ENCODE peak calls at places on chromosomes 12 and 14, in seven cellular contexts. U is cardiac muscle cell, I is esophagus squamous epithelium, N is ascending aorta, C is bronchial epithelial cell, R is tibial nerve, M is mesendoderm. J is an unnamed sample.

GRCh38 chr14:49017451-49017850 is 568.7 kb downstream of the RPS29 start:
- DNase-seq in N (no peak), U (no peak), R (no peak), M (no peak), C (no peak), I (no peak), J (no peak)

GRCh38 chr12:86229772-86230171 is 26.4 kb downstream of the MGAT4C start:
- DNase-seq in I (no peak), U (no peak), R (no peak), N (no peak), M (no peak), C (no peak), J (no peak)

GRCh38 chr12:98973395-98973794 is 328.3 kb downstream of the APAF1 start:
- DNase-seq in I (no peak), U (no peak), N (no peak), R (no peak), C (peak), M (peak), J (no peak)

GRCh38 chr12:94245984-94246383 is 97.6 kb downstream of the PLXNC1 start:
- DNase-seq in M (no peak), I (no peak), C (no peak), U (no peak), R (no peak), N (no peak), J (no peak)

GRCh38 chr12:33589609-33590114 is 150.0 kb upstream of the SYT10 start:
- DNase-seq in N (no peak), R (no peak), M (peak), U (no peak), I (no peak), C (no peak), J (no peak)

GRCh38 chr12:14589169-14590004 is 21.7 kb upstream of the PLBD1 start:
- DNase-seq in N (no peak), R (no peak), C (no peak), I (no peak), U (no peak), M (no peak), J (no peak)

GRCh38 chr12:78929075-78929418 is 64.5 kb downstream of the SYT1 start:
- DNase-seq in U (no peak), R (no peak), N (no peak), C (peak), M (no peak), I (no peak), J (no peak)

GRCh38 chr14:93957333-93957710 is 19.0 kb downstream of the ASB2 start:
- DNase-seq in M (no peak), R (no peak), I (no peak), C (no peak), U (no peak), N (no peak), J (no peak)

GRCh38 chr12:103679771-103680170 is 92.7 kb downstream of the STAB2 start:
- DNase-seq in C (no peak), U (no peak), N (no peak), R (no peak), M (no peak), I (no peak), J (no peak)

GRCh38 chr14:34232790-34233189 is 229.2 kb downstream of the SPTSSA start:
- DNase-seq in N (no peak), R (no peak), I (no peak), C (peak), M (no peak), U (no peak), J (no peak)

GRCh38 chr12:9619411-9620179 is 11.9 kb upstream of the KLRB1 start:
- DNase-seq in U (no peak), R (no peak), I (no peak), M (no peak), N (no peak), C (no peak), J (no peak)

GRCh38 chr12:109722753-109723109 is 9.1 kb downstream of the FAM222A start:
- DNase-seq in N (no peak), U (no peak), C (no peak), R (no peak), I (no peak), M (no peak), J (no peak)

GRCh38 chr12:14393736-14394135 is 28.3 kb downstream of the ATF7IP start:
- DNase-seq in M (no peak), U (no peak), N (no peak), R (no peak), I (no peak), C (no peak), J (no peak)

GRCh38 chr12:97267803-97268202 is 194.8 kb upstream of the RMST start:
- DNase-seq in C (no peak), N (no peak), I (no peak), M (peak), R (no peak), U (no peak), J (no peak)

GRCh38 chr14:73462078-73462715 is 3.9 kb upstream of the NUMB start:
- DNase-seq in U (peak), R (no peak), I (no peak), M (peak), C (no peak), N (no peak), J (peak)

GRCh38 chr12:101671157-101671791 is 26.2 kb upstream of the CHPT1 start:
- DNase-seq in U (no peak), C (no peak), M (no peak), N (no peak), R (peak), I (no peak), J (no peak)

GRCh38 chr14:66249544-66249943 is 236.6 kb upstream of the CCDC196 start:
- DNase-seq in U (no peak), R (no peak), N (no peak), I (no peak), M (no peak), C (no peak), J (no peak)

GRCh38 chr12:54682674-54683073 is 34.5 kb upstream of the DCD start:
- DNase-seq in C (no peak), M (no peak), N (no peak), R (no peak), U (no peak), I (no peak), J (no peak)

GRCh38 chr14:81331229-81332026 is 68.7 kb downstream of the STON2 start:
- DNase-seq in C (no peak), U (no peak), N (no peak), R (no peak), I (no peak), M (no peak), J (no peak)

GRCh38 chr14:28755930-28756895 is 10.4 kb upstream of the FOXG1 start:
- DNase-seq in C (no peak), N (no peak), M (no peak), I (no peak), R (no peak), U (no peak), J (no peak)

GRCh38 chr12:132640936-132641335 is 22.4 kb downstream of the P2RX2 start:
- DNase-seq in N (no peak), U (no peak), R (no peak), M (no peak), I (no peak), C (no peak), J (no peak)

GRCh38 chr14:102772781-102773570 is 4.3 kb upstream of the TRAF3 start:
- DNase-seq in N (no peak), U (peak), R (no peak), M (peak), C (no peak), I (no peak), J (no peak)

GRCh38 chr12:96171905-96172304 is 22.3 kb upstream of the ELK3 start:
- DNase-seq in I (no peak), U (no peak), C (peak), R (no peak), N (no peak), M (no peak), J (no peak)

GRCh38 chr12:105561981-105562726 is 231.7 kb downstream of the C12orf75 start:
- DNase-seq in I (no peak), C (peak), U (peak), N (peak), R (no peak), M (peak), J (no peak)
- H3K4me3 ChIP-seq in I (no peak), C (peak), U (no peak), N (peak), R (no peak), M (no peak), J (no peak)

GRCh38 chr14:40219032-40219431 is 786.8 kb upstream of the FBXO33 start:
- DNase-seq in U (no peak), C (no peak), R (no peak), I (no peak), M (no peak), N (no peak), J (no peak)
- H3K4me3 ChIP-seq in U (no peak), C (no peak), R (no peak), I (no peak), M (no peak), N (no peak), J (no peak)

GRCh38 chr14:76306131-76306530 is 69.8 kb upstream of the ESRRB start:
- DNase-seq in R (no peak), I (no peak), C (no peak), M (no peak), N (no peak), U (no peak), J (no peak)

GRCh38 chr14:76307786-76308780 is 67.9 kb upstream of the ESRRB start:
- DNase-seq in C (peak), U (no peak), M (peak), I (no peak), N (no peak), R (no peak), J (no peak)

GRCh38 chr14:76309572-76310551 is 66.1 kb upstream of the ESRRB start:
- DNase-seq in M (peak), R (no peak), C (no peak), U (peak), N (no peak), I (no peak), J (no peak)

GRCh38 chr14:76305474-76305826 is 70.5 kb upstream of the ESRRB start:
- DNase-seq in R (no peak), I (no peak), U (no peak), N (no peak), M (no peak), C (no peak), J (peak)

DNA sequence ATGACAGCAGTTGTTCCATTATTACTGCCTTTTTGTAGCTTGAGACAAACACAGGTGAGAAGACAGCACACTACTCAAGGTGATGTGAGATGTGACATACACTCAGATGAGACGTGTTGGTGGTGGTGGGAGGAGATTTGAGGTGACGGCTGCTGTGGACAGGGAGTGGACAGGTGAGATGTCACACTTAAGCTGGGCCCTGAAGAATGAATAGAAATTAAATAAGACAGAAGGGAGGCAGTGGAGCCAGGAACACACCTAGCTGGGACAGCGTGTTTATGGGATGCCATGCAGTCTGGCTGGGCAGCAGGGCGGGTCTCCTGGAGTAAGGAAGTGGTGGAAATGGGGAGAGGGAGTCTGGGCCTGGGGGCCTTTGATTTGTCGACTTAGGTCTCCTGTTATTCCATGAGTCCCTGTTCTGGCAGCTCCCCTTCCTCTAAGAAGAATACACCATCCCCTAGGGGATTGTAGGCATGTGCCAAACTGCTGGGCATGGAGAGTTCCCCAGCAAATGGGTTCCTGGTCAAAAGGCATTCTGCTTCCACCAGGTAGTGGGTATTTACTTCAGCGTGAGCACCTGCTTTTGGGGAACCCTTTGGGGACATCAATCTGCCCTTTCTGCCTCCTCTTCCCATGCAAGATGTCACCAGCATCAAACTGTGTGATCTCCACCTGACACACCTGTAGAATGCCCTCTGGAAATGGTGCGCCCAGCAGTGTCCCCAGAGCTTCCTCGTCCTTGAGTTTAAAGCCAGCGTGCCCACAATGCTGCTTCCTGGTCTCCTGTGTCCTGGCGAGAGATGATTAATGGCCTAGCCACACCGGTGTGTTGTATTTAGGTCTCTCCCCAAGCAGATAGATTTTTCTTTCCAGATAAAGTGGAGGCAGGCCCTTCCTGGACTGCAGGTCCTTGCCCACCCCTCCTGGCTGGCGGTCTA is 71.1 kb upstream of the ESRRB start:
- DNase-seq in M (no peak), N (no peak), U (no peak), I (no peak), C (no peak), R (no peak), J (peak)
- H3K4me3 ChIP-seq in M (no peak), N (no peak), U (no peak), I (no peak), C (no peak), R (no peak), J (no peak)

DNA sequence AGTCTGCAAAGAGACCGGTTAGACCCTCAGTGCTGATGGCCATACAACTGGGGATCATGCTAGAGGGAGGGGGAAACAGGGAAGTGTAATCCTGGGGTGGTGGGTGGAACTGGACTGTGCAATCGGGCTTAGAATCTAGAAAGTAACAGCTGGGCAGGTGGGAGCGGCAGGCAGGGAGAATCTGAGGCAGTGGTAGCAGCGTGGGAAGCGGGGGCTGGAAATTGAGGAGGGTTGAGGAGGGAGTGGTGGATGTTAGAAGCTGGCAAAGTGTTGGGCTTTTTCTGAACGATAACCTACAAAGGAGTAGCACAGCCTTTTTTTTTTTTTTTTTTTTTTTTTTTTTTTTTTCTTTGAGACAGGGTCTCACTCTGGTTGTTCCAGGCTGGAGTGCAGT is 3.1 kb upstream of the IGFBP6 start:
- DNase-seq in C (no peak), R (no peak), U (no peak), M (no peak), N (no peak), I (no peak), J (no peak)
- H3K4me3 ChIP-seq in C (no peak), R (no peak), U (no peak), M (no peak), N (no peak), I (no peak), J (no peak)

GRCh38 chr12:3193755-3194154 is 116.6 kb downstream of the TSPAN9 start:
- DNase-seq in U (no peak), I (no peak), R (no peak), N (no peak), C (no peak), M (no peak), J (no peak)

GRCh38 chr12:3190101-3190500 is 112.9 kb downstream of the TSPAN9 start:
- DNase-seq in C (no peak), U (no peak), N (no peak), R (no peak), I (no peak), M (no peak), J (no peak)

GRCh38 chr12:3191450-3191849 is 114.3 kb downstream of the TSPAN9 start:
- DNase-seq in C (no peak), I (no peak), M (no peak), R (no peak), N (no peak), U (no peak), J (no peak)

GRCh38 chr12:3193131-3193530 is 116.0 kb downstream of the TSPAN9 start:
- DNase-seq in M (no peak), U (no peak), I (no peak), R (no peak), C (no peak), N (no peak), J (no peak)

GRCh38 chr12:3192221-3192620 is 115.0 kb downstream of the TSPAN9 start:
- DNase-seq in N (no peak), C (no peak), U (no peak), M (no peak), R (no peak), I (no peak), J (no peak)
- H3K4me3 ChIP-seq in N (no peak), C (no peak), U (no peak), M (no peak), R (no peak), I (no peak), J (no peak)

GRCh38 chr12:91900971-91901370 is 244.7 kb downstream of the BTG1 start:
- DNase-seq in R (no peak), M (no peak), I (no peak), C (no peak), U (no peak), N (no peak), J (no peak)
- H3K4me3 ChIP-seq in R (no peak), M (no peak), I (no peak), C (no peak), U (no peak), N (no peak), J (no peak)

GRCh38 chr12:12540261-12541013 is 22.2 kb downstream of the DUSP16 start:
- DNase-seq in N (no peak), M (no peak), R (no peak), I (no peak), C (no peak), U (no peak), J (no peak)

GRCh38 chr12:12541782-12542181 is 20.9 kb downstream of the DUSP16 start:
- DNase-seq in M (no peak), U (no peak), I (no peak), N (no peak), C (no peak), R (no peak), J (no peak)

GRCh38 chr12:12537421-12537820 is 25.2 kb downstream of the DUSP16 start:
- DNase-seq in N (no peak), R (no peak), U (no peak), C (no peak), M (no peak), I (no peak), J (no peak)

GRCh38 chr12:12539411-12539810 is 23.3 kb downstream of the DUSP16 start:
- DNase-seq in C (peak), N (no peak), U (no peak), R (no peak), I (no peak), M (no peak), J (no peak)

DNA sequence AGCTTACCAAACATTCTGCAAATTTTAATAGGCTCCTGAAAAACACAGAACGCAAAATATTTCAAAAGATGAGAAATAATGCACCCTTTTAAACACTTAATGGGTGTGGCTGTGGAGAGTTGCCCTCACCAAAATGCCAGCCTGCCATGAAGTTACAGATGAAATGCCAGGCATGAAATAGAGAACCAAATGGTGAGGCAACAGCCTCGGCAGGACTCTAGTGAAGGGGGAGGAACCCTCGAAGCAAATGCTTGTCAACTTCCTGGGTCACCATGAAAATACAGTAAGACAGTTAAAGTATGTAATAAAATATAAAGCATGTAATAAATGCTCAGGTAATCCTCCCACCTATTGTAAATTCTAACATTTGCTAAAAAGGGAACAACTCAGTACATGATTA is 24.1 kb downstream of the DUSP16 start:
- DNase-seq in N (no peak), M (no peak), C (peak), R (no peak), I (no peak), U (no peak), J (no peak)
- H3K4me3 ChIP-seq in N (no peak), M (no peak), C (no peak), R (no peak), I (no peak), U (no peak), J (no peak)

GRCh38 chr14:23055147-23055550 is 2.2 kb downstream of the CDH24 start:
- DNase-seq in U (no peak), R (no peak), I (no peak), N (no peak), M (no peak), C (no peak), J (no peak)
- H3K4me3 ChIP-seq in U (no peak), R (no peak), I (no peak), N (no peak), M (no peak), C (no peak), J (no peak)